ENCODE peak calls at places on chromosomes 2 and 18, in five cellular contexts. M is neural progenitor cell, J is uterus, W is PC-9, N is WERI-Rb-1. C is an unnamed sample.
A peak's percentile ranks its signal among the peaks of the same experiment; 100 is the strongest.

GRCh38 chr2:109284816-109285215 is 155.8 kb downstream of the SH3RF3 start:
- DNase-seq in M (no peak), J (peak; percentile 39), W (no peak), N (no peak), C (no peak)

GRCh38 chr2:179186126-179186525 is 78.5 kb downstream of the SESTD1 start:
- DNase-seq in M (no peak), J (no peak), W (no peak), N (no peak), C (no peak)

GRCh38 chr2:109162999-109163398 is 34.0 kb downstream of the SH3RF3 start:
- DNase-seq in M (no peak), J (no peak), W (no peak), N (no peak), C (no peak)

GRCh38 chr2:217371681-217372297 is 511.9 kb upstream of the TNP1 start:
- DNase-seq in M (peak; percentile 82), J (no peak), W (no peak), N (peak; percentile 16), C (no peak)

GRCh38 chr2:1603059-1603458 is 141.3 kb downstream of the PXDN start:
- DNase-seq in M (no peak), J (no peak), W (no peak), N (no peak), C (no peak)

GRCh38 chr2:144519934-144520717 is at the start of gene ZEB2:
- DNase-seq in M (peak; percentile 89), J (peak; percentile 75), W (no peak), N (peak; percentile 68), C (no peak)

GRCh38 chr2:18585526-18585925 is 3.8 kb downstream of the NT5C1B start:
- DNase-seq in M (no peak), J (no peak), W (no peak), N (no peak), C (no peak)

GRCh38 chr2:121368841-121369240 is 83.8 kb upstream of the TFCP2L1 start:
- DNase-seq in M (no peak), J (no peak), W (no peak), N (no peak), C (no peak)

GRCh38 chr2:223060201-223060825 is 8.3 kb downstream of the KCNE4 start:
- DNase-seq in M (no peak), J (no peak), W (no peak), N (no peak), C (no peak)

GRCh38 chr18:58609536-58609993 is 19.3 kb downstream of the ALPK2 start:
- DNase-seq in M (no peak), J (no peak), W (no peak), N (no peak), C (no peak)

GRCh38 chr18:75070625-75071483 is 138.1 kb downstream of the PTGR3 start:
- DNase-seq in M (no peak), J (no peak), W (peak; percentile 47), N (peak; percentile 61), C (no peak)
- H3K27ac ChIP-seq in M (no peak overlapping the region), J (peak overlapping the region; percentile 41), W (peak overlapping the region; percentile 44), N (no peak overlapping the region), C (peak overlapping the region; percentile 66)

GRCh38 chr18:23539911-23540475 is 36.7 kb downstream of the RMC1 start:
- DNase-seq in M (no peak), J (no peak), W (no peak), N (no peak), C (no peak)
- H3K36me3 ChIP-seq in M (no peaks in the 10 kb centered on the region), J (no peaks in the 10 kb centered on the region), W (no peaks in the 10 kb centered on the region), N (peaks cover 61% of the 10 kb centered on the region), C (no peaks in the 10 kb centered on the region)

DNA sequence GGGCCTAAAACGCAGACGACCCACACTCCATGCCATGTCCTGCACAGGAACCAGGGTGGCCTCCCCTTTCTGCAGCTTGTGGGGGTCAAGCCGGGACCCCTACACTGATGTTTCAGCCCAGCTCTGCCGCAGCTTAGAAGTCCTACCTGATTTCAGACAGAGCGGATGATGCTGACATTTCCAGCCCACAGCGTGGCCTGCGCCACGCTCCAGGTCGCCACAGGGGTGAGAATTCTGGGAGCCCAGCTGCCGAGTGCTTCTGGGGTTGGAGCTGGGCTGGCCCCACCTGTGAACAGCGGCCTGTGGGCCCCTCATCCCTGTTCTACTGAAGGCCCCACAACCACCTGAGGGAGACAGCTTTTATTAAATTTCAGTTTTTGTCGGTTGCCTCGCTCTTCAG is 77.2 kb downstream of the NFATC1 start:
- DNase-seq in M (no peak), J (no peak), W (no peak), N (no peak), C (no peak)
- H3K9me3 ChIP-seq in M (no peaks in the 10 kb centered on the region), J (no peaks in the 10 kb centered on the region), W (no peaks in the 10 kb centered on the region), N (no peaks in the 10 kb centered on the region), C (no peaks in the 10 kb centered on the region)

GRCh38 chr2:85541753-85542457 is 2.9 kb downstream of the MAT2A start:
- DNase-seq in M (no peak), J (no peak), W (no peak), N (no peak), C (peak; percentile 63)

GRCh38 chr2:85545780-85546240 is 6.8 kb downstream of the MAT2A start:
- DNase-seq in M (no peak), J (no peak), W (no peak), N (no peak), C (no peak)

GRCh38 chr2:85540131-85540587 is 1.2 kb downstream of the MAT2A start:
- DNase-seq in M (no peak), J (no peak), W (no peak), N (no peak), C (no peak)

GRCh38 chr2:85541262-85541661 is 2.3 kb downstream of the MAT2A start:
- DNase-seq in M (no peak), J (no peak), W (no peak), N (no peak), C (no peak)

GRCh38 chr2:85542777-85543176 is 3.8 kb downstream of the MAT2A start:
- DNase-seq in M (no peak), J (no peak), W (no peak), N (no peak), C (no peak)
- H3K27ac ChIP-seq in M (peak overlapping the region; percentile 53), J (no peak overlapping the region), W (peak overlapping the region; percentile 97), N (peak overlapping the region; percentile 25), C (no peak overlapping the region)

GRCh38 chr2:101846973-101847372 is 144.8 kb upstream of the IL1R2 start:
- DNase-seq in M (no peak), J (no peak), W (no peak), N (no peak), C (no peak)
- H3K36me3 ChIP-seq in M (peaks cover 3% of the 10 kb centered on the region), J (no peaks in the 10 kb centered on the region), W (peaks cover 72% of the 10 kb centered on the region), N (peaks cover 72% of the 10 kb centered on the region), C (peaks cover 3% of the 10 kb centered on the region)

GRCh38 chr2:125853626-125854025 is 802.3 kb upstream of the GYPC start:
- DNase-seq in M (peak; percentile 20), J (no peak), W (no peak), N (no peak), C (no peak)

GRCh38 chr2:125855204-125855603 is 800.8 kb upstream of the GYPC start:
- DNase-seq in M (no peak), J (no peak), W (no peak), N (no peak), C (no peak)

GRCh38 chr2:125861461-125861860 is 794.5 kb upstream of the GYPC start:
- DNase-seq in M (no peak), J (no peak), W (no peak), N (no peak), C (no peak)

GRCh38 chr2:125858366-125858765 is 797.6 kb upstream of the GYPC start:
- DNase-seq in M (no peak), J (no peak), W (no peak), N (no peak), C (no peak)
- H3K9me3 ChIP-seq in M (no peaks in the 10 kb centered on the region), J (no peaks in the 10 kb centered on the region), W (no peaks in the 10 kb centered on the region), N (no peaks in the 10 kb centered on the region), C (no peaks in the 10 kb centered on the region)

DNA sequence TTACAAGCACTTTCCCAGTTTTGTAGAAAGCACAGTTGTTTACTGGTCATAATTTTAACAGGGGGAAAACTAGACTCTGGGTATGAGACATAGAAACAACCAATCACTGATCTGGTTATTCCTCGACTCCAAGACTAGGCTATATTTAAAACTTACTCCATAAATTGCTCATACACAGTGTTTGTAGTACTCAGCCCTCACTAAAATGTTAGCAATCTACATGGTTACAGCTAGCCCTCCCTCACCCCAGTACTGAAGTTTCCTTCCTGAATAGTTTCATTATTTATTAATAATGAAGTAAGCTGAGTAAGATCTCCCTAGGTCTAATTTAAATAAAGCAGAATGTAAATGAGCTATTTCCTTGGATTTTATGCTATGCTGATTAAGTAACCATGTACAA is 275.1 kb downstream of the CDH20 start:
- DNase-seq in M (no peak), J (no peak), W (no peak), N (no peak), C (no peak)
- H3K27ac ChIP-seq in M (no peak overlapping the region), J (peak overlapping the region; percentile 58), W (no peak overlapping the region), N (no peak overlapping the region), C (no peak overlapping the region)

DNA sequence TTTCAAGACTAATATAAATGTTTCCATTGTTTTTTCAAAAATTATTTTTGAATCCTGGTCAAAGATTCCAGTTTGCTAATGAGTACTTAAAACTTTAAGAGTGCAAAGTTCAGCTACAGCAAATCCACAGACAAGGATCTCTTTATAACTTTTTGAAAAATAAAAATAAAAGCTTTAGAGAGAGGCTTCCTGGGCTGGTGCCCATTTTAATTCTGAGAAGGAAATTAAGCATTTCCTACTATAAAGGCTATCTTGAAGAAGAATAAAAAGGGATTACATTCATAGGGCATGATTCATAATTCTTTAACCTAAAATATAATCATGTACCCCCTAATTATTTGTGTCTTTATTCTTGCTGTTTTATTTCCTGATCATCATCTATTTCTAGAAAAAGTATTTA is 38.2 kb downstream of the DNAJC10 start:
- DNase-seq in M (no peak), J (no peak), W (no peak), N (no peak), C (no peak)
- H3K36me3 ChIP-seq in M (peaks cover 49% of the 10 kb centered on the region), J (no peaks in the 10 kb centered on the region), W (peaks cover 74% of the 10 kb centered on the region), N (peaks cover 30% of the 10 kb centered on the region), C (peaks cover 26% of the 10 kb centered on the region)

GRCh38 chr2:26302846-26303245 is 43.1 kb upstream of the SELENOI start:
- DNase-seq in M (no peak), J (no peak), W (peak; percentile 62), N (no peak), C (no peak)
- H3K9me3 ChIP-seq in M (no peaks in the 10 kb centered on the region), J (no peaks in the 10 kb centered on the region), W (no peaks in the 10 kb centered on the region), N (no peaks in the 10 kb centered on the region), C (no peaks in the 10 kb centered on the region)

DNA sequence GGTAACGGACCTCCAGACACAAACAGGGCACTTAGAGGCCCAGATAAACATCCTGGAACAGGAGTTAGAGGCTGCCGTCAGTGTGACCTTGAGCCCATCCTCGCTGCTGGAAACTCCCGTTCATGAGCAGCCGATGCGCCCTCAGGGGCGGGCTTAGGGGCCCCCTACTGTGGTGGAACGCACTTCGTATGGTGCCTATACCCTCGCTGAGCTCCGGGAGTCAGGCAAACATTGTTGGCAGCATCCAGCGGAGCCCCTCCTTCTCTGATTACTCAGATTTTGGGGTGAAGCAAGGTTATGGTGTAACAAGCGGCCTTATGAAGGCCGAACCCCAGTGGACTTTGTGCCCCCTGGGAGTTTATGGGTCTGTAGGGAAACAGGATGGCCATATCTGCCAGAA is 205.3 kb upstream of the SYT4 start:
- DNase-seq in M (no peak), J (no peak), W (no peak), N (no peak), C (no peak)
- H3K27ac ChIP-seq in M (no peak overlapping the region), J (no peak overlapping the region), W (no peak overlapping the region), N (no peak overlapping the region), C (no peak overlapping the region)

C was measured in pancreas.